ENCODE peak calls at places on chromosome 21, in five cellular contexts. F is HCT116, D is SJSA1, J is tibial artery, Q is sigmoid colon. P is an unnamed sample.

GRCh38 chr21:31184462-31184861 is 146.2 kb upstream of the KRTAP19-8 start:
- DNase-seq in F (no peak), D (no peak), J (no peak), Q (no peak), P (no peak)

GRCh38 chr21:34517039-34517438 is 5.0 kb upstream of the KCNE1 start:
- DNase-seq in F (no peak), D (no peak), J (no peak), Q (no peak), P (no peak)

GRCh38 chr21:44299458-44300261 is at the start of gene PFKL:
- DNase-seq in F (no peak), D (peak), J (peak), Q (peak), P (peak)

GRCh38 chr21:42609806-42610205 is 43.6 kb upstream of the PDE9A start:
- DNase-seq in F (no peak), D (no peak), J (no peak), Q (no peak), P (no peak)

GRCh38 chr21:43854773-43855633 is 10.0 kb upstream of the AGPAT3 start:
- DNase-seq in F (no peak), D (no peak), J (no peak), Q (no peak), P (no peak)

GRCh38 chr21:8992731-8993174 is 1528.6 kb upstream of the TPTE start:
- DNase-seq in F (no peak), D (no peak), J (no peak), Q (peak), P (no peak)

GRCh38 chr21:29232601-29233541 is 65.9 kb upstream of the BACH1 start:
- DNase-seq in F (no peak), D (no peak), J (no peak), Q (no peak), P (no peak)

GRCh38 chr21:15992171-15992570 is 262.4 kb downstream of the USP25 start:
- DNase-seq in F (no peak), D (no peak), J (no peak), Q (no peak), P (no peak)

GRCh38 chr21:14762734-14763694 is 216.9 kb upstream of the SAMSN1 start:
- DNase-seq in F (no peak), D (no peak), J (no peak), Q (no peak), P (no peak)

GRCh38 chr21:34129039-34129891 is 55.9 kb downstream of the MRPS6 start:
- DNase-seq in F (no peak), D (peak), J (peak), Q (peak), P (peak)

GRCh38 chr21:8993943-8994639 is 1527.3 kb upstream of the TPTE start:
- DNase-seq in F (no peak), D (no peak), J (no peak), Q (no peak), P (no peak)

GRCh38 chr21:31008355-31008754 is 29.9 kb downstream of the KRTAP19-8 start:
- DNase-seq in F (no peak), D (no peak), J (no peak), Q (no peak), P (no peak)

GRCh38 chr21:29258626-29259335 is 39.9 kb upstream of the BACH1 start:
- DNase-seq in F (no peak), D (peak), J (no peak), Q (no peak), P (no peak)

GRCh38 chr21:33057385-33057940 is 12.5 kb upstream of the OLIG1 start:
- DNase-seq in F (no peak), D (no peak), J (no peak), Q (no peak), P (no peak)
- H3K27ac ChIP-seq in F (no peak), D (no peak), J (no peak), Q (no peak), P (no peak)

GRCh38 chr21:32929633-32930038 is 96.1 kb upstream of the OLIG2 start:
- DNase-seq in F (no peak), D (no peak), J (no peak), Q (no peak), P (no peak)
- H3K27ac ChIP-seq in F (no peak), D (no peak), J (no peak), Q (no peak), P (no peak)

GRCh38 chr21:41579692-41580091 is 71.7 kb upstream of the TMPRSS2 start:
- DNase-seq in F (no peak), D (no peak), J (no peak), Q (no peak), P (no peak)
- H3K27ac ChIP-seq in F (no peak), D (no peak), J (no peak), Q (no peak), P (no peak)

GRCh38 chr21:37429356-37429755 is 62.8 kb downstream of the DYRK1A start:
- DNase-seq in F (no peak), D (no peak), J (no peak), Q (no peak), P (no peak)
- H3K27ac ChIP-seq in F (no peak), D (no peak), J (no peak), Q (no peak), P (no peak)

GRCh38 chr21:26124421-26124833 is 46.1 kb downstream of the APP start:
- DNase-seq in F (no peak), D (no peak), J (no peak), Q (no peak), P (no peak)
- H3K27ac ChIP-seq in F (no peak), D (peak), J (no peak), Q (peak), P (no peak)

GRCh38 chr21:46191686-46192575 is 7.7 kb upstream of the SPATC1L start:
- DNase-seq in F (no peak), D (no peak), J (peak), Q (peak), P (no peak)
- H3K27ac ChIP-seq in F (no peak), D (no peak), J (no peak), Q (no peak), P (no peak)

DNA sequence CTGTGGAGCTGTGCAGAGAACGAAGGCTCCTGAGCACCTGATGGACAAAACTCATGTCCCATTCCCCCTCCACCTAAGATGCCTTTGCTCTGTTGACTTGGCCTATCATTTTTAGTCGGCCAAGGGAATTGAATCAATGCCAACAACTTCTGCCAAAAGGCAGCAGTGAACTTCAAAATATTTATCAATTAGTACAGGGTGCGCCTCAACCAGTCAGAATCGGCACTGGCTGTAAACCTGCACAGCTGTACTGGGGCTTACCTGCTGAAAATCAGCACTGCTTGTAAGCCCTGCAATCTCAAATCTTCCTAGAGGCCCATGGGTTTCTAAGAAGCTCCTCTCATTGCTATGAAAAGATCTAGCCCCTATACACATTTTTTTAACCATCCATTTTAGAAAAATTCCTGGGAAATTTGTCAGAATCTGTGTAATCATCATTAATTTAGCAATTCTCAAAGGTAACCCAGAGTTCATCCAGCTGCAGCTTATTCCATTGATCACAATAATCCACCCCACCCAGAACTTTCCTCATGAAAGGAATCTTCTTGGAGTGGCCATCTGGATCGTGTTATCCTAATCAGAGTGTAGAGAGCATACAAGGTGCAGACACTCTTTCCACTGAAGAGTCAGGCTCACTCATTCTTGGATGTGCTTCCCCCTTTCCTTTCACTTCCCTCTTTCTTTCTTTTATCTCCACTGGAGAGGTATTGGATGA is 40.2 kb downstream of the ADAMTS1 start:
- DNase-seq in F (no peak), D (no peak), J (no peak), Q (no peak), P (no peak)
- H3K27ac ChIP-seq in F (no peak), D (no peak), J (peak), Q (peak), P (no peak)

GRCh38 chr21:35559128-35559831 is 501.0 kb downstream of the SETD4 start:
- DNase-seq in F (no peak), D (peak), J (no peak), Q (no peak), P (no peak)
- H3K27ac ChIP-seq in F (no peak), D (peak), J (no peak), Q (no peak), P (no peak)

DNA sequence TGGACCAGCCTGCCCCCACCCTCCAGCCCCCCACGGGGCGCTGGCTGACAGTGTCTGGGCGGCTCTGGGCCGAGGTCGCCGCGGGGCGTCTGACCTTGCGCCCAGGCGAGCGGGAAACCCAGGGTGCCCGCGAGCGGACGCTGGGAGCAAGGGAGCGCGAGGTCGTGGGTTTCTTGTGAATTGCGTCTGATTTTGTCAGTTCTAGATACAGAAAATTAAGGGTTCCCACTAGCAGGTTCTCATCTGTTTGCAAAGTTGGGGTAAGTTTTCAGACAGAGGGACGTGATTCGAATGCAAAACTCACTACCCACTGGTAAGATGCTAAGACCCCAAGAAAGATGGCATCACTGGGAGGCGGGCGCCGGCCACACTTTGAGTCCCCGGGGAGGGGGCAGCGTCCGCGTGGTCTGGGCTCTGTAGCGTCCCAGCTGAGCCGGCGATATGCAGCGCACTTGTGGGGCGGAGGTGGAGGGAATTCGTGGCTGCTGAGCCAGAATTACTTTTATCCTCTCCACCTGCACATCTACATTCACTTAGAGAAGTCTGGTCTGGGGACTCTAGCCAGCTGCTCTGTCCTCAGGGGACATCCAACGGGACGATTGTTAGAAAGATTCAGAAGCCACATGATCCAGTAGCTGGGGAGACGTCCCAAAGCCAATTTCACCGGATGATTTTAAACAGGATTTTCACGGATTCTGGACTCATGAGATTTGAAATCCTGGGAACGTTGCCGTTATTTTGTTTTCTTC is 1.0 kb downstream of the JAM2 start:
- DNase-seq in F (no peak), D (no peak), J (no peak), Q (peak), P (peak)
- H3K27ac ChIP-seq in F (no peak), D (no peak), J (peak), Q (peak), P (no peak)

GRCh38 chr21:26966360-26966977 is 419 bp downstream of the ADAMTS5 start:
- DNase-seq in F (no peak), D (peak), J (peak), Q (peak), P (no peak)

GRCh38 chr21:26965567-26966359 is 1.1 kb downstream of the ADAMTS5 start:
- DNase-seq in F (no peak), D (no peak), J (peak), Q (peak), P (peak)

GRCh38 chr21:26964379-26964778 is 2.5 kb downstream of the ADAMTS5 start:
- DNase-seq in F (no peak), D (no peak), J (peak), Q (peak), P (peak)

GRCh38 chr21:26965091-26965566 is 1.8 kb downstream of the ADAMTS5 start:
- DNase-seq in F (no peak), D (no peak), J (no peak), Q (no peak), P (no peak)

GRCh38 chr21:26966978-26967913 is at the start of gene ADAMTS5:
- DNase-seq in F (no peak), D (peak), J (peak), Q (peak), P (peak)
- H3K27ac ChIP-seq in F (no peak), D (peak), J (peak), Q (peak), P (no peak)